ENCODE peak calls at places on chromosomes 5 and 9, in nine cellular contexts. L, G, P, J, K, N, B, C and Q are unnamed samples.

GRCh38 chr5:170135796-170136490 is 30.2 kb downstream of the FOXI1 start:
- DNase-seq in L (no peak), G (no peak), P (no peak), J (no peak), K (no peak), N (no peak), B (no peak), C (no peak), Q (no peak)

GRCh38 chr9:97853844-97854695 is 1.0 kb downstream of the FOXE1 start:
- DNase-seq in L (peak; percentile 59), G (peak; percentile 71), P (no peak), J (peak; percentile 71), K (peak; percentile 43), N (no peak), B (peak; percentile 36), C (peak; percentile 56), Q (no peak)

GRCh38 chr5:40333459-40334241 is 346.1 kb upstream of the PTGER4 start:
- DNase-seq in L (no peak), G (no peak), P (no peak), J (no peak), K (no peak), N (no peak), B (no peak), C (no peak), Q (peak; percentile 26)

GRCh38 chr5:32474201-32474854 is 29.8 kb upstream of the ZFR start:
- DNase-seq in L (no peak), G (peak; percentile 29), P (no peak), J (peak; percentile 56), K (no peak), N (no peak), B (no peak), C (no peak), Q (no peak)

GRCh38 chr5:10469253-10470030 is 27.8 kb downstream of the ROPN1L start:
- DNase-seq in L (no peak), G (no peak), P (no peak), J (no peak), K (no peak), N (no peak), B (no peak), C (no peak), Q (no peak)

GRCh38 chr9:116274293-116274692 is 120.7 kb downstream of the PAPPA start:
- DNase-seq in L (no peak), G (no peak), P (no peak), J (peak; percentile 24), K (no peak), N (no peak), B (no peak), C (no peak), Q (peak; percentile 63)

GRCh38 chr5:5795074-5795779 is 372.8 kb downstream of the ICE1 start:
- DNase-seq in L (no peak), G (no peak), P (no peak), J (peak; percentile 23), K (no peak), N (no peak), B (no peak), C (no peak), Q (no peak)

GRCh38 chr5:68381060-68381459 is 165.5 kb downstream of the PIK3R1 start:
- DNase-seq in L (no peak), G (no peak), P (no peak), J (no peak), K (no peak), N (no peak), B (no peak), C (no peak), Q (no peak)

GRCh38 chr5:10831416-10831815 is 70.4 kb upstream of the DAP start:
- DNase-seq in L (no peak), G (no peak), P (no peak), J (no peak), K (no peak), N (no peak), B (no peak), C (no peak), Q (no peak)

GRCh38 chr9:34687631-34688030 is 3.4 kb downstream of the CCL19 start:
- DNase-seq in L (no peak), G (no peak), P (no peak), J (no peak), K (no peak), N (no peak), B (no peak), C (no peak), Q (no peak)

GRCh38 chr5:175887463-175887862 is 16.1 kb downstream of the CPLX2 start:
- DNase-seq in L (no peak), G (no peak), P (no peak), J (no peak), K (no peak), N (no peak), B (no peak), C (no peak), Q (no peak)

GRCh38 chr5:134902071-134902801 is 2.7 kb upstream of the PCBD2 start:
- DNase-seq in L (no peak), G (no peak), P (no peak), J (no peak), K (no peak), N (no peak), B (no peak), C (no peak), Q (no peak)

GRCh38 chr5:132262882-132263547 is 5.5 kb downstream of the PDLIM4 start:
- DNase-seq in L (no peak), G (no peak), P (no peak), J (no peak), K (no peak), N (no peak), B (no peak), C (no peak), Q (no peak)

GRCh38 chr9:120779227-120779626 is 14.0 kb downstream of the FBXW2 start:
- DNase-seq in L (no peak), G (no peak), P (no peak), J (no peak), K (no peak), N (no peak), B (no peak), C (no peak), Q (no peak)

GRCh38 chr9:136808781-136809158 is 1.0 kb downstream of the RABL6 start:
- DNase-seq in L (no peak), G (no peak), P (no peak), J (peak; percentile 63), K (no peak), N (no peak), B (no peak), C (no peak), Q (peak; percentile 32)

GRCh38 chr9:114273461-114273881 is 49.4 kb upstream of the ORM1 start:
- DNase-seq in L (no peak), G (no peak), P (no peak), J (no peak), K (no peak), N (no peak), B (no peak), C (no peak), Q (no peak)

GRCh38 chr9:127223810-127224177 is 40.8 kb upstream of the GARNL3 start:
- DNase-seq in L (no peak), G (no peak), P (no peak), J (no peak), K (no peak), N (no peak), B (no peak), C (no peak), Q (no peak)

GRCh38 chr9:27293046-27293445 is 3.9 kb downstream of the EQTN start:
- DNase-seq in L (no peak), G (no peak), P (no peak), J (no peak), K (no peak), N (no peak), B (no peak), C (no peak), Q (no peak)

GRCh38 chr5:102719886-102720285 is 35.2 kb upstream of the PAM start:
- DNase-seq in L (no peak), G (no peak), P (no peak), J (no peak), K (no peak), N (no peak), B (no peak), C (no peak), Q (no peak)

GRCh38 chr5:140857177-140857986 is 1.7 kb downstream of the PCDHA10 start:
- DNase-seq in L (no peak), G (no peak), P (no peak), J (no peak), K (no peak), N (no peak), B (no peak), C (no peak), Q (no peak)

GRCh38 chr9:36023260-36024048 is 13.3 kb upstream of the RECK start:
- DNase-seq in L (peak; percentile 30), G (peak; percentile 69), P (no peak), J (peak; percentile 87), K (peak; percentile 37), N (peak; percentile 42), B (peak; percentile 52), C (peak; percentile 62), Q (peak; percentile 62)

GRCh38 chr9:91130796-91131318 is 230.9 kb downstream of the AUH start:
- DNase-seq in L (no peak), G (no peak), P (no peak), J (no peak), K (no peak), N (no peak), B (no peak), C (no peak), Q (no peak)

GRCh38 chr5:74762599-74762998 is 4.3 kb downstream of the GFM2 start:
- DNase-seq in L (no peak), G (no peak), P (no peak), J (no peak), K (no peak), N (no peak), B (no peak), C (no peak), Q (peak; percentile 3)

GRCh38 chr9:8114826-8115225 is 315.2 kb upstream of the DMAC1 start:
- DNase-seq in L (no peak), G (no peak), P (no peak), J (no peak), K (no peak), N (no peak), B (no peak), C (no peak), Q (no peak)

GRCh38 chr5:138033275-138033808 is 463 bp upstream of the FAM13B start:
- DNase-seq in L (no peak), G (no peak), P (no peak), J (no peak), K (no peak), N (peak; percentile 0), B (peak; percentile 15), C (no peak), Q (no peak)